ENCODE peak calls at places on chromosome 12, in eight cellular contexts. N is GM23338, K is HCT116, O is HepG2, R is K562, J is SK-N-SH, C is HL-60, G is GM12878. L is an unnamed sample.

GRCh38 chr12:49874142-49874897 is 29.4 kb downstream of the FAIM2 start:
- DNase-seq in N (no peak), K (no peak), O (no peak), R (no peak), J (no peak), C (no peak), G (no peak), L (no peak)

GRCh38 chr12:126389215-126389841 is 1324.1 kb downstream of the AACS start:
- DNase-seq in N (no peak), K (no peak), O (no peak), R (no peak), J (no peak), C (no peak), G (no peak), L (no peak)

GRCh38 chr12:33828326-33828725 is 194.0 kb upstream of the ALG10 start:
- DNase-seq in N (no peak), K (no peak), O (no peak), R (no peak), J (no peak), C (no peak), G (no peak), L (no peak)

GRCh38 chr12:176321-177181 is 37.4 kb downstream of the SLC6A12 start:
- DNase-seq in N (no peak), K (no peak), O (peak; percentile 61), R (no peak), J (peak; percentile 75), C (no peak), G (no peak), L (no peak)

GRCh38 chr12:64120568-64120967 is 101.5 kb downstream of the KICS2 start:
- DNase-seq in N (no peak), K (no peak), O (no peak), R (no peak), J (no peak), C (no peak), G (no peak), L (no peak)

GRCh38 chr12:12467222-12467621 is 95.4 kb downstream of the DUSP16 start:
- DNase-seq in N (no peak), K (no peak), O (no peak), R (no peak), J (no peak), C (no peak), G (no peak), L (no peak)

GRCh38 chr12:117228239-117228638 is 38.0 kb upstream of the FBXO21 start:
- DNase-seq in N (no peak), K (no peak), O (no peak), R (no peak), J (no peak), C (no peak), G (no peak), L (no peak)

GRCh38 chr12:2673966-2674810 is 120.6 kb upstream of the FKBP4 start:
- DNase-seq in N (peak; percentile 69), K (peak; percentile 8), O (no peak), R (peak; percentile 19), J (no peak), C (no peak), G (no peak), L (no peak)

GRCh38 chr12:73947627-73948026 is 590.0 kb upstream of the ATXN7L3B start:
- DNase-seq in N (no peak), K (no peak), O (no peak), R (no peak), J (no peak), C (no peak), G (no peak), L (no peak)

GRCh38 chr12:87678453-87678852 is 350.7 kb downstream of the C12orf50 start:
- DNase-seq in N (no peak), K (no peak), O (no peak), R (no peak), J (no peak), C (no peak), G (no peak), L (no peak)

GRCh38 chr12:49793620-49794019 is 34.6 kb downstream of the NCKAP5L start:
- DNase-seq in N (no peak), K (no peak), O (no peak), R (peak; percentile 8), J (no peak), C (no peak), G (no peak), L (no peak)

GRCh38 chr12:57779736-57780135 is 2.9 kb upstream of the TSFM start:
- DNase-seq in N (no peak), K (no peak), O (no peak), R (no peak), J (no peak), C (no peak), G (no peak), L (no peak)

GRCh38 chr12:47736216-47736615 is 10.9 kb upstream of the ENDOU start:
- DNase-seq in N (no peak), K (no peak), O (no peak), R (no peak), J (peak; percentile 12), C (no peak), G (no peak), L (no peak)

GRCh38 chr12:128976120-128976519 is 122.8 kb downstream of the GLT1D1 start:
- DNase-seq in N (peak; percentile 79), K (no peak), O (no peak), R (peak; percentile 65), J (no peak), C (no peak), G (no peak), L (no peak)

GRCh38 chr12:133235401-133236112 is at the start of gene ANHX:
- DNase-seq in N (no peak), K (no peak), O (no peak), R (no peak), J (peak; percentile 27), C (no peak), G (no peak), L (no peak)
- TF ChIP-seq REST in N (no peak), K (no peak), O (no peak), R (no peak), J (no peak), C (no peak), G (no peak), L (no peak)

DNA sequence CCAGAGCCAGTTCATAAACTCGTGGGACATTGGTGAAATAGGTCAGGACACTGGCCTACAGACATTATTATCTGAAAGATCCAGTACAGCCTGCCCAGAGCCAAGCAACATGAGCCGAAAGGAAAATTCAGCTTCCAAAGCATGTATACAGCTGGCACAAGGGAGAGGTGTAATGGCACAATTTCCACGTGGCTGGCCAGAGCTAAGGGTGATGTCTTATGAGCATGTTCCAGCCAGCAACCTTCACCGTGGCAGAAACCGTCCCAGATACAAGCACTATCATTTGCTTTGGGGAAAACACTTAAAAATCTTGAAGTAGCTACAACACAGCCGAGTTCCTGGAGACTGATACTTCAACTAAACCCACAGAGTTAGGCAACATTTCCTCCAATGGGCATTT is 44.6 kb downstream of the CORO1C start:
- DNase-seq in N (no peak), K (no peak), O (no peak), R (no peak), J (no peak), C (no peak), G (no peak), L (no peak)
- H3K27ac ChIP-seq in N (peak overlapping the region; percentile 57), K (no peak overlapping the region), O (no peak overlapping the region), R (peak overlapping the region; percentile 69), J (no peak overlapping the region), C (no peak overlapping the region), G (peak overlapping the region; percentile 40), L (peak overlapping the region; percentile 29)

GRCh38 chr12:122080149-122081107 is 1.9 kb downstream of the MLXIP start:
- DNase-seq in N (peak; percentile 63), K (no peak), O (no peak), R (no peak), J (peak; percentile 76), C (peak; percentile 45), G (no peak), L (no peak)
- TF ChIP-seq POLR2AphosphoS5 in N (no peak), K (no peak), O (no peak), R (no peak), J (no peak), C (peak; percentile 42), G (no peak), L (no peak)

GRCh38 chr12:92927055-92927435 is 2.0 kb downstream of the EEA1 start:
- DNase-seq in N (peak; percentile 60), K (no peak), O (peak; percentile 29), R (no peak), J (peak; percentile 25), C (no peak), G (peak; percentile 44), L (no peak)
- TF ChIP-seq REST in N (no peak), K (no peak), O (no peak), R (no peak), J (no peak), C (no peak), G (no peak), L (no peak)

GRCh38 chr12:53676715-53677611 is 1.1 kb upstream of the ATP5MC2 start:
- DNase-seq in N (peak; percentile 74), K (no peak), O (no peak), R (no peak), J (no peak), C (no peak), G (no peak), L (no peak)
- H3K27ac ChIP-seq in N (peak overlapping the region; percentile 96), K (peak overlapping the region; percentile 36), O (no peak overlapping the region), R (no peak overlapping the region), J (no peak overlapping the region), C (peak overlapping the region; percentile 12), G (peak overlapping the region; percentile 58), L (peak overlapping the region; percentile 90)

GRCh38 chr12:89140141-89140540 is 212.2 kb downstream of the DUSP6 start:
- DNase-seq in N (no peak), K (no peak), O (no peak), R (no peak), J (no peak), C (no peak), G (no peak), L (no peak)

GRCh38 chr12:89129471-89129870 is 222.8 kb downstream of the DUSP6 start:
- DNase-seq in N (no peak), K (no peak), O (no peak), R (no peak), J (no peak), C (no peak), G (no peak), L (no peak)

GRCh38 chr12:89135976-89136634 is 216.2 kb downstream of the DUSP6 start:
- DNase-seq in N (no peak), K (peak; percentile 68), O (no peak), R (no peak), J (no peak), C (no peak), G (no peak), L (no peak)

GRCh38 chr12:89138048-89138852 is 214.1 kb downstream of the DUSP6 start:
- DNase-seq in N (no peak), K (no peak), O (no peak), R (no peak), J (no peak), C (no peak), G (no peak), L (no peak)

DNA sequence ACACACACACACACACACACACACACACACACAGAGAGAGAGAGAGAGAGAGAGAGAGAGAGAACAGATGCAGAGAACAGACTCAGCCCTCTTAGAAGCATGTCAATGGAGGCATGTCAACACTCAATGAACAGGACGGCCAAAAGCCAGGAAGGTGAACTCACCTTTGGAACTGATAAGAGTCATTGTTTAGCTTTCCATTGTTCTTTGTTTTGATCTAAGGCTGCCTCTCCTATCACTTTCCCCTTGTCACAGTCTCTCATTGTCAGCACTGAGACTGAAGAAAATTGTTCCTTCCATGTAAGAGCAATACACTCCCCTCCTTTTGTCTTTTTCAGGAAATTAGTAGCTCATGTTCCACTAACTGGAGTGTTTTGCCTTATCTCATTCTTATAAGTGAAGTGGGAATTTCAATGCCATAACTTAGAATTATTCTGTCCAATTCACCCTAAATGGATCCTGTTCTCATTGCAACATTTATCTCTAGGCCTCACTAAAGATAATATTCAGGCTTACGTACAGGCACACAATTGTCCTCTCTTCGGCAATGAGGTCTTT is 218.0 kb downstream of the DUSP6 start:
- DNase-seq in N (no peak), K (peak; percentile 22), O (peak; percentile 12), R (no peak), J (no peak), C (no peak), G (no peak), L (no peak)
- TF ChIP-seq POLR2AphosphoS5 in N (no peak), K (no peak), O (no peak), R (no peak), J (no peak), C (no peak), G (no peak), L (no peak)

L was measured in Panc1.